ENCODE peak calls at places on chromosome 13, in nine cellular contexts. T is AG10803, I is upper lobe of left lung, C is GM20000, G is spleen, F is colonic mucosa, E is foreskin fibroblast, R is pancreas, J is AG09309. L is an unnamed sample.

GRCh38 chr13:45966715-45967114 is 85.8 kb downstream of the ZC3H13 start:
- DNase-seq in T (no peak), I (no peak), C (no peak), G (no peak), F (no peak), E (no peak), R (no peak), J (no peak), L (no peak)

GRCh38 chr13:113405481-113406300 is 41.8 kb upstream of the GRTP1 start:
- DNase-seq in T (no peak), I (no peak), C (no peak), G (peak), F (no peak), E (no peak), R (no peak), J (no peak), L (peak)

GRCh38 chr13:110379905-110380341 is 72.8 kb downstream of the COL4A2 start:
- DNase-seq in T (peak), I (no peak), C (no peak), G (no peak), F (no peak), E (peak), R (no peak), J (no peak), L (no peak)

GRCh38 chr13:106083620-106084350 is 451.7 kb downstream of the EFNB2 start:
- DNase-seq in T (peak), I (peak), C (peak), G (no peak), F (peak), E (peak), R (peak), J (no peak), L (no peak)

GRCh38 chr13:96848275-96848674 is 146.0 kb downstream of the OXGR1 start:
- DNase-seq in T (no peak), I (no peak), C (no peak), G (no peak), F (no peak), E (no peak), R (no peak), J (no peak), L (no peak)

GRCh38 chr13:113410472-113411201 is 42.7 kb downstream of the ADPRHL1 start:
- DNase-seq in T (peak), I (no peak), C (no peak), G (peak), F (peak), E (peak), R (no peak), J (peak), L (peak)

GRCh38 chr13:35472308-35473008 is 4.0 kb downstream of the MAB21L1 start:
- DNase-seq in T (no peak), I (no peak), C (no peak), G (no peak), F (no peak), E (peak), R (no peak), J (no peak), L (no peak)

GRCh38 chr13:114142640-114143490 is 10.4 kb upstream of the RASA3 start:
- DNase-seq in T (no peak), I (peak), C (no peak), G (peak), F (peak), E (no peak), R (peak), J (no peak), L (peak)

GRCh38 chr13:39527961-39528720 is 74.9 kb downstream of the LHFPL6 start:
- DNase-seq in T (peak), I (no peak), C (no peak), G (no peak), F (no peak), E (peak), R (no peak), J (peak), L (no peak)

GRCh38 chr13:42747399-42747873 is 33.9 kb upstream of the FAM216B start:
- DNase-seq in T (peak), I (no peak), C (no peak), G (no peak), F (no peak), E (peak), R (no peak), J (peak), L (no peak)

GRCh38 chr13:70896136-70896535 is 787.9 kb upstream of the KLHL1 start:
- DNase-seq in T (no peak), I (no peak), C (no peak), G (no peak), F (no peak), E (no peak), R (no peak), J (no peak), L (no peak)

GRCh38 chr13:90750021-90750420 is 597.5 kb upstream of the MIR17HG start:
- DNase-seq in T (no peak), I (no peak), C (no peak), G (no peak), F (no peak), E (no peak), R (no peak), J (no peak), L (no peak)

GRCh38 chr13:97028441-97029299 is 34.4 kb upstream of the OXGR1 start:
- DNase-seq in T (peak), I (peak), C (peak), G (no peak), F (peak), E (peak), R (peak), J (no peak), L (no peak)

GRCh38 chr13:102914629-102914935 is 68.8 kb downstream of the ERCC5 start:
- DNase-seq in T (no peak), I (no peak), C (no peak), G (no peak), F (no peak), E (no peak), R (no peak), J (no peak), L (no peak)

GRCh38 chr13:110397445-110397844 is 90.4 kb downstream of the COL4A2 start:
- DNase-seq in T (peak), I (no peak), C (no peak), G (no peak), F (no peak), E (peak), R (no peak), J (no peak), L (no peak)

GRCh38 chr13:111846396-111847174 is 220.4 kb upstream of the SOX1 start:
- DNase-seq in T (no peak), I (no peak), C (no peak), G (no peak), F (no peak), E (no peak), R (no peak), J (no peak), L (no peak)

GRCh38 chr13:50015263-50015662 is at the start of gene KCNRG:
- DNase-seq in T (peak), I (no peak), C (no peak), G (no peak), F (no peak), E (peak), R (no peak), J (no peak), L (no peak)

GRCh38 chr13:94195715-94196114 is 283.8 kb downstream of the DCT start:
- DNase-seq in T (peak), I (no peak), C (no peak), G (no peak), F (no peak), E (peak), R (no peak), J (peak), L (no peak)

GRCh38 chr13:113124211-113125025 is 1.8 kb downstream of the F10 start:
- DNase-seq in T (no peak), I (no peak), C (no peak), G (peak), F (no peak), E (no peak), R (no peak), J (no peak), L (no peak)

GRCh38 chr13:113907637-113908617 is 44.1 kb upstream of the GAS6 start:
- DNase-seq in T (peak), I (peak), C (no peak), G (no peak), F (peak), E (peak), R (no peak), J (peak), L (no peak)

GRCh38 chr13:113305208-113305607 is 8.2 kb downstream of the LAMP1 start:
- DNase-seq in T (peak), I (no peak), C (no peak), G (no peak), F (no peak), E (peak), R (no peak), J (peak), L (no peak)

GRCh38 chr13:71866173-71867091 is 572 bp downstream of the DACH1 start:
- DNase-seq in T (no peak), I (peak), C (peak), G (peak), F (peak), E (no peak), R (peak), J (no peak), L (peak)

GRCh38 chr13:102195566-102196462 is 206.0 kb downstream of the FGF14 start:
- DNase-seq in T (no peak), I (no peak), C (no peak), G (no peak), F (no peak), E (peak), R (no peak), J (no peak), L (no peak)

GRCh38 chr13:72886272-72887062 is 104.5 kb downstream of the PIBF1 start:
- DNase-seq in T (peak), I (no peak), C (no peak), G (no peak), F (no peak), E (no peak), R (no peak), J (peak), L (no peak)

GRCh38 chr13:46492946-46493345 is 60.0 kb upstream of the LRCH1 start:
- DNase-seq in T (peak), I (no peak), C (peak), G (no peak), F (no peak), E (peak), R (peak), J (no peak), L (no peak)

GRCh38 chr13:50081106-50081898 is 66.1 kb downstream of the KCNRG start:
- DNase-seq in T (no peak), I (peak), C (peak), G (peak), F (peak), E (no peak), R (peak), J (no peak), L (peak)

GRCh38 chr13:78298657-78299056 is 304.7 kb downstream of the POU4F1 start:
- DNase-seq in T (no peak), I (no peak), C (no peak), G (no peak), F (no peak), E (no peak), R (no peak), J (no peak), L (no peak)

GRCh38 chr13:113671066-113672001 is 4.3 kb downstream of the GRK1 start:
- DNase-seq in T (no peak), I (peak), C (no peak), G (peak), F (no peak), E (no peak), R (peak), J (no peak), L (peak)

GRCh38 chr13:113110048-113110851 is 4.7 kb downstream of the F7 start:
- DNase-seq in T (peak), I (no peak), C (no peak), G (peak), F (no peak), E (no peak), R (no peak), J (no peak), L (peak)

GRCh38 chr13:39051157-39051556 is 12.9 kb downstream of the NHLRC3 start:
- DNase-seq in T (peak), I (no peak), C (peak), G (no peak), F (no peak), E (no peak), R (no peak), J (peak), L (no peak)

GRCh38 chr13:39536906-39537305 is 66.1 kb downstream of the LHFPL6 start:
- DNase-seq in T (no peak), I (no peak), C (no peak), G (no peak), F (no peak), E (no peak), R (no peak), J (no peak), L (no peak)

GRCh38 chr13:94198666-94199065 is 280.8 kb downstream of the DCT start:
- DNase-seq in T (no peak), I (no peak), C (no peak), G (no peak), F (no peak), E (no peak), R (no peak), J (no peak), L (no peak)

GRCh38 chr13:75495938-75496337 is 14.0 kb upstream of the TBC1D4 start:
- DNase-seq in T (peak), I (no peak), C (no peak), G (no peak), F (no peak), E (peak), R (no peak), J (peak), L (no peak)

GRCh38 chr13:79225487-79226232 is 180.4 kb downstream of the RBM26 start:
- DNase-seq in T (no peak), I (no peak), C (no peak), G (no peak), F (no peak), E (no peak), R (no peak), J (no peak), L (no peak)

GRCh38 chr13:29925457-29925856 is 75.0 kb upstream of the UBL3 start:
- DNase-seq in T (peak), I (peak), C (no peak), G (no peak), F (peak), E (peak), R (peak), J (peak), L (peak)

GRCh38 chr13:29923554-29924481 is 73.4 kb upstream of the UBL3 start:
- DNase-seq in T (peak), I (peak), C (peak), G (peak), F (peak), E (peak), R (peak), J (peak), L (peak)

GRCh38 chr13:29922896-29923295 is 72.5 kb upstream of the UBL3 start:
- DNase-seq in T (peak), I (no peak), C (no peak), G (no peak), F (no peak), E (peak), R (no peak), J (no peak), L (no peak)

GRCh38 chr13:29924951-29925350 is 74.5 kb upstream of the UBL3 start:
- DNase-seq in T (no peak), I (no peak), C (no peak), G (no peak), F (no peak), E (no peak), R (peak), J (no peak), L (no peak)

GRCh38 chr13:29924482-29924884 is 74.1 kb upstream of the UBL3 start:
- DNase-seq in T (peak), I (no peak), C (no peak), G (no peak), F (no peak), E (peak), R (peak), J (peak), L (no peak)
- TF ChIP-seq CTCF in T (no peak), I (no peak), C (no peak), G (no peak), F (no peak), E (no peak), R (no peak), J (no peak), L (no peak)

GRCh38 chr13:48975101-48975925 is at the start of gene FNDC3A:
- DNase-seq in T (peak), I (peak), C (peak), G (peak), F (peak), E (no peak), R (peak), J (no peak), L (peak)
- TF ChIP-seq CTCF in T (peak), I (peak), C (no peak), G (no peak), F (no peak), E (no peak), R (no peak), J (no peak), L (no peak)

DNA sequence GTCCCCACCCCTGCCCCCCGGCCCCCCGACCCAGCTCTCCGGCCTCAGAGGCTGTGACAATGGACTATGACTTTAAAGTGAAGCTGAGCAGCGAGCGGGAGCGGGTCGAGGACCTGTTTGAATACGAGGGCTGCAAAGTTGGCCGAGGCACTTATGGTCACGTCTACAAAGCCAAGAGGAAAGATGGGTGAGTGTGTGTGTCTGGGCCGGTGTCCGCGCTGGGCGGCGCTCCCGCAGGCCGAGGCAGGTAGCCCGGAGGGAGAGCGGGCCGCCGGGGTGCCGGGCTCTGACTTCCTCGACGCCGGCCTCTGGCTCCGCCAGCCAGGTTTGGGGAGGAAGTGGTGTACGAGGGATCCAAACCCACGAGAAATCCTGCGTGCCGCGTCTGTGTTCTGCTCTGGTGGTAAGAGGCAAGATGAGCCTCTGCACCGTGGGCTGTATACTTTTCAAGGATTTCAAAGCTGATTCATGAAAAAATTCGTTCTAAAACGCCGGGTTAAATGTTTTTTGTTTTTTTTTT is 714 bp downstream of the CDK8 start:
- DNase-seq in T (peak), I (peak), C (peak), G (peak), F (peak), E (peak), R (peak), J (no peak), L (peak)
- TF ChIP-seq CTCF in T (no peak), I (no peak), C (no peak), G (no peak), F (no peak), E (no peak), R (no peak), J (no peak), L (peak)

GRCh38 chr13:64090311-64090710 is 2674.7 kb upstream of the PCDH20 start:
- DNase-seq in T (no peak), I (no peak), C (no peak), G (no peak), F (no peak), E (no peak), R (no peak), J (no peak), L (no peak)
- TF ChIP-seq CTCF in T (no peak), I (no peak), C (no peak), G (no peak), F (no peak), E (no peak), R (no peak), J (no peak), L (no peak)

GRCh38 chr13:27869436-27870090 is 50.2 kb upstream of the PDX1 start:
- DNase-seq in T (no peak), I (no peak), C (no peak), G (no peak), F (no peak), E (no peak), R (no peak), J (no peak), L (no peak)
- TF ChIP-seq CTCF in T (no peak), I (no peak), C (no peak), G (no peak), F (no peak), E (no peak), R (no peak), J (no peak), L (no peak)

GRCh38 chr13:29046588-29046987 is 226.4 kb downstream of the MTUS2 start:
- DNase-seq in T (no peak), I (no peak), C (no peak), G (no peak), F (no peak), E (no peak), R (no peak), J (no peak), L (no peak)

GRCh38 chr13:29049524-29049923 is 229.4 kb downstream of the MTUS2 start:
- DNase-seq in T (no peak), I (no peak), C (no peak), G (no peak), F (no peak), E (no peak), R (no peak), J (no peak), L (no peak)
- TF ChIP-seq CTCF in T (no peak), I (no peak), C (no peak), G (no peak), F (no peak), E (no peak), R (no peak), J (no peak), L (no peak)

GRCh38 chr13:23087884-23088283 is 92.9 kb upstream of the SGCG start:
- DNase-seq in T (peak), I (no peak), C (peak), G (no peak), F (peak), E (no peak), R (peak), J (no peak), L (no peak)
- TF ChIP-seq CTCF in T (peak), I (peak), C (no peak), G (no peak), F (no peak), E (peak), R (no peak), J (peak), L (peak)

DNA sequence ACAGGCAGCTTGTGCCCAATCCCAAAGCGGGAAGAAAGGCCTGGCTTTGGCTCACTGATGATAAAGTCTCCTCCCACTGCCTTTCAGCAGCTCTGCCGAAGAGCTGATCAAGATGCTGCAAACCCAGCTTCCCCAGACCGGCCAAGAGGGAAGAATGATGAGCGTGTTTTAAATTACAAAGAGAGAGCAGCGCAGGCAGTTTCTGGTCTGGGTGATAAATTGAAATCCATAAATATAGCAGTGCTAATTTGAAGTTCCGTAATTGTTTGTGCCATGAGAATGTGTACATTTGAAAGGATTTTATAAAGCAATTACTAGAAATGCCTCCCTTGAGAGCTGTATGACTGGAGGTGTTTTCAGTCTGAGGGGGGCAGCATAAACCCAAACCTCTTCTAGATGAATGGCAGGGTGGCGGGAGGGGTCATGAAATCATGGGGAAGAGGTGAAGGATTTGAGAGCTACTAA is 171.8 kb downstream of the STK24 start:
- DNase-seq in T (peak), I (no peak), C (no peak), G (no peak), F (no peak), E (no peak), R (no peak), J (no peak), L (no peak)
- TF ChIP-seq CTCF in T (no peak), I (no peak), C (no peak), G (no peak), F (no peak), E (no peak), R (no peak), J (no peak), L (no peak)

L was measured in upper lobe of right lung.